ENCODE peak calls at places on chromosomes 2 and 18, in six cellular contexts. One of them, this sample, is unnamed.

GRCh38 chr18:36301884-36302283 is 4.4 kb downstream of the FHOD3 start:
- DNase-seq in left ventricle myocardium inferior: no peak
- DNase-seq in stimulated activated CD4-positive, alpha-beta T cell treated with anti-CD3 and anti-CD28 coated beads, Interleukin-4, amount 100 ng/mL, for 48 hours: no peak
- DNase-seq in CD4-positive, alpha-beta memory T cell: no peak
- DNase-seq in Calu3: no peak
- DNase-seq in pancreas: no peak
- DNase-seq in this sample: no peak

GRCh38 chr18:23237524-23238151 is 102.4 kb downstream of the CABLES1 start:
- DNase-seq in CD4-positive, alpha-beta memory T cell: peak; percentile 15
- DNase-seq in left ventricle myocardium inferior: peak; percentile 43
- DNase-seq in Calu3: no peak
- DNase-seq in pancreas: no peak
- DNase-seq in stimulated activated CD4-positive, alpha-beta T cell treated with anti-CD3 and anti-CD28 coated beads, Interleukin-4, amount 100 ng/mL, for 48 hours: peak; percentile 51
- DNase-seq in this sample: no peak

GRCh38 chr2:165687376-165687775 is 106.7 kb downstream of the GALNT3 start:
- DNase-seq in pancreas: no peak
- DNase-seq in Calu3: no peak
- DNase-seq in CD4-positive, alpha-beta memory T cell: no peak
- DNase-seq in stimulated activated CD4-positive, alpha-beta T cell treated with anti-CD3 and anti-CD28 coated beads, Interleukin-4, amount 100 ng/mL, for 48 hours: no peak
- DNase-seq in left ventricle myocardium inferior: no peak
- DNase-seq in this sample: no peak

GRCh38 chr2:16613475-16613874 is 52.2 kb downstream of the CYRIA start:
- DNase-seq in pancreas: no peak
- DNase-seq in CD4-positive, alpha-beta memory T cell: no peak
- DNase-seq in stimulated activated CD4-positive, alpha-beta T cell treated with anti-CD3 and anti-CD28 coated beads, Interleukin-4, amount 100 ng/mL, for 48 hours: no peak
- DNase-seq in Calu3: no peak
- DNase-seq in left ventricle myocardium inferior: no peak
- DNase-seq in this sample: peak; percentile 45

GRCh38 chr2:207914716-207915115 is 110.6 kb downstream of the PLEKHM3 start:
- DNase-seq in Calu3: no peak
- DNase-seq in left ventricle myocardium inferior: no peak
- DNase-seq in stimulated activated CD4-positive, alpha-beta T cell treated with anti-CD3 and anti-CD28 coated beads, Interleukin-4, amount 100 ng/mL, for 48 hours: no peak
- DNase-seq in pancreas: no peak
- DNase-seq in CD4-positive, alpha-beta memory T cell: no peak
- DNase-seq in this sample: no peak

GRCh38 chr2:193584001-193584400 is 1389.3 kb upstream of the TMEFF2 start:
- DNase-seq in Calu3: peak; percentile 45
- DNase-seq in stimulated activated CD4-positive, alpha-beta T cell treated with anti-CD3 and anti-CD28 coated beads, Interleukin-4, amount 100 ng/mL, for 48 hours: no peak
- DNase-seq in CD4-positive, alpha-beta memory T cell: no peak
- DNase-seq in pancreas: no peak
- DNase-seq in left ventricle myocardium inferior: no peak
- DNase-seq in this sample: peak; percentile 78

GRCh38 chr2:165008916-165009315 is 53.6 kb upstream of the SLC38A11 start:
- DNase-seq in pancreas: no peak
- DNase-seq in Calu3: peak; percentile 46
- DNase-seq in CD4-positive, alpha-beta memory T cell: no peak
- DNase-seq in stimulated activated CD4-positive, alpha-beta T cell treated with anti-CD3 and anti-CD28 coated beads, Interleukin-4, amount 100 ng/mL, for 48 hours: no peak
- DNase-seq in left ventricle myocardium inferior: no peak
- DNase-seq in this sample: no peak

GRCh38 chr2:24409700-24410556 is 49.6 kb upstream of the ITSN2 start:
- DNase-seq in CD4-positive, alpha-beta memory T cell: peak; percentile 49
- DNase-seq in left ventricle myocardium inferior: no peak
- DNase-seq in pancreas: no peak
- DNase-seq in stimulated activated CD4-positive, alpha-beta T cell treated with anti-CD3 and anti-CD28 coated beads, Interleukin-4, amount 100 ng/mL, for 48 hours: no peak
- DNase-seq in Calu3: peak; percentile 38
- DNase-seq in this sample: peak; percentile 91

GRCh38 chr18:60090170-60090569 is 190.4 kb downstream of the PMAIP1 start:
- DNase-seq in Calu3: no peak
- DNase-seq in stimulated activated CD4-positive, alpha-beta T cell treated with anti-CD3 and anti-CD28 coated beads, Interleukin-4, amount 100 ng/mL, for 48 hours: no peak
- DNase-seq in left ventricle myocardium inferior: no peak
- DNase-seq in pancreas: no peak
- DNase-seq in CD4-positive, alpha-beta memory T cell: no peak
- DNase-seq in this sample: peak; percentile 62

GRCh38 chr2:883260-884026 is 67.2 kb upstream of the SNTG2 start:
- DNase-seq in left ventricle myocardium inferior: no peak
- DNase-seq in Calu3: no peak
- DNase-seq in stimulated activated CD4-positive, alpha-beta T cell treated with anti-CD3 and anti-CD28 coated beads, Interleukin-4, amount 100 ng/mL, for 48 hours: no peak
- DNase-seq in CD4-positive, alpha-beta memory T cell: no peak
- DNase-seq in pancreas: no peak
- DNase-seq in this sample: no peak

GRCh38 chr2:105737980-105738657 is 6.6 kb upstream of the NCK2 start:
- DNase-seq in left ventricle myocardium inferior: no peak
- DNase-seq in Calu3: no peak
- DNase-seq in pancreas: no peak
- DNase-seq in stimulated activated CD4-positive, alpha-beta T cell treated with anti-CD3 and anti-CD28 coated beads, Interleukin-4, amount 100 ng/mL, for 48 hours: no peak
- DNase-seq in CD4-positive, alpha-beta memory T cell: peak; percentile 65
- DNase-seq in this sample: no peak

GRCh38 chr18:22538463-22538862 is 120.7 kb upstream of the CTAGE1 start:
- DNase-seq in stimulated activated CD4-positive, alpha-beta T cell treated with anti-CD3 and anti-CD28 coated beads, Interleukin-4, amount 100 ng/mL, for 48 hours: no peak
- DNase-seq in left ventricle myocardium inferior: peak; percentile 41
- DNase-seq in pancreas: no peak
- DNase-seq in Calu3: no peak
- DNase-seq in CD4-positive, alpha-beta memory T cell: no peak
- DNase-seq in this sample: no peak

GRCh38 chr18:51490860-51491259 is 293.4 kb upstream of the MEX3C start:
- DNase-seq in stimulated activated CD4-positive, alpha-beta T cell treated with anti-CD3 and anti-CD28 coated beads, Interleukin-4, amount 100 ng/mL, for 48 hours: no peak
- DNase-seq in left ventricle myocardium inferior: no peak
- DNase-seq in CD4-positive, alpha-beta memory T cell: no peak
- DNase-seq in pancreas: no peak
- DNase-seq in Calu3: no peak
- DNase-seq in this sample: no peak